ENCODE peak calls at places on chromosome 12, in eight cellular contexts. C, H, Q, K, S, N, F and R are unnamed samples.

GRCh38 chr12:89752331-89752730 is 43.7 kb upstream of the ATP2B1 start:
- DNase-seq in S (no peak), Q (no peak), K (no peak), C (peak; percentile 68), N (no peak), F (no peak), H (no peak), R (no peak)

GRCh38 chr12:47949441-47950341 is 13.7 kb upstream of the TMEM106C start:
- DNase-seq in H (peak; percentile 85), N (peak; percentile 52), C (peak; percentile 49), K (peak; percentile 76), Q (peak; percentile 88), S (peak; percentile 63), F (peak; percentile 86), R (peak; percentile 84)

GRCh38 chr12:121582583-121583333 is 1.9 kb upstream of the KDM2B start:
- DNase-seq in F (no peak), N (no peak), S (no peak), K (peak; percentile 86), Q (peak; percentile 12), H (peak; percentile 79), C (no peak), R (no peak)

GRCh38 chr12:121792607-121793500 is 634 bp downstream of the RHOF start:
- DNase-seq in Q (no peak), K (no peak), F (peak; percentile 67), S (no peak), C (no peak), N (peak; percentile 80), H (peak; percentile 83), R (peak; percentile 89)

GRCh38 chr12:6842075-6842474 is 1.4 kb downstream of the GNB3 start:
- DNase-seq in C (no peak), S (no peak), F (no peak), Q (no peak), N (no peak), K (no peak), H (no peak), R (no peak)

GRCh38 chr12:28189774-28190320 is 409 bp upstream of the CCDC91 start:
- DNase-seq in S (no peak), C (no peak), F (no peak), K (peak; percentile 2), Q (no peak), N (no peak), H (no peak), R (no peak)

GRCh38 chr12:58639323-58639934 is 280.9 kb downstream of the LRIG3 start:
- DNase-seq in K (no peak), S (no peak), Q (peak; percentile 38), C (no peak), F (no peak), N (no peak), H (no peak), R (no peak)

GRCh38 chr12:67237231-67237630 is 31.9 kb upstream of the CAND1 start:
- DNase-seq in F (no peak), S (no peak), C (no peak), N (no peak), H (no peak), Q (no peak), K (no peak), R (no peak)

GRCh38 chr12:48197967-48198618 is 5.0 kb downstream of the OR10AD1 start:
- DNase-seq in Q (peak; percentile 98), H (peak; percentile 85), K (peak; percentile 90), S (peak; percentile 97), F (peak; percentile 98), N (peak; percentile 93), C (no peak), R (peak; percentile 98)

GRCh38 chr12:57842342-57843294 is 3.9 kb downstream of the CTDSP2 start:
- DNase-seq in K (no peak), H (peak; percentile 64), Q (peak; percentile 66), S (no peak), F (no peak), C (peak; percentile 40), N (no peak), R (no peak)

GRCh38 chr12:53299101-53299453 is 418 bp upstream of the MYG1 start:
- DNase-seq in C (no peak), S (no peak), H (no peak), N (peak; percentile 65), K (no peak), Q (peak; percentile 92), F (peak; percentile 58), R (peak; percentile 60)

GRCh38 chr12:128381537-128381936 is 114.6 kb downstream of the TMEM132C start:
- DNase-seq in S (no peak), Q (no peak), C (no peak), H (peak; percentile 51), K (peak; percentile 27), F (no peak), N (no peak), R (no peak)

GRCh38 chr12:42798811-42799438 is 209.4 kb upstream of the PRICKLE1 start:
- DNase-seq in C (no peak), S (no peak), H (no peak), K (no peak), F (no peak), Q (peak; percentile 66), N (no peak), R (no peak)

GRCh38 chr12:98985156-98985555 is 340.1 kb downstream of the APAF1 start:
- DNase-seq in H (no peak), F (no peak), S (no peak), N (no peak), K (no peak), C (no peak), Q (no peak), R (no peak)

GRCh38 chr12:120495723-120496352 is at the start of gene DYNLL1:
- DNase-seq in Q (peak; percentile 98), C (peak; percentile 98), H (peak; percentile 98), S (peak; percentile 95), F (peak; percentile 97), N (peak; percentile 97), K (peak; percentile 99), R (peak; percentile 97)

GRCh38 chr12:3200032-3200617 is 122.9 kb downstream of the TSPAN9 start:
- DNase-seq in S (no peak), Q (peak; percentile 69), C (no peak), N (no peak), K (peak; percentile 86), F (peak; percentile 70), H (peak; percentile 93), R (no peak)

GRCh38 chr12:105257321-105257728 is 21.4 kb upstream of the APPL2 start:
- DNase-seq in Q (peak; percentile 92), H (no peak), N (no peak), C (no peak), S (peak; percentile 22), K (no peak), F (no peak), R (no peak)

GRCh38 chr12:68794653-68795253 is 13.2 kb upstream of the MDM2 start:
- DNase-seq in C (no peak), H (no peak), S (no peak), Q (peak; percentile 82), F (no peak), N (no peak), K (no peak), R (no peak)

GRCh38 chr12:14326699-14327098 is 38.8 kb upstream of the ATF7IP start:
- DNase-seq in K (no peak), N (no peak), C (no peak), F (no peak), S (no peak), H (no peak), Q (peak; percentile 51), R (no peak)

GRCh38 chr12:53480425-53481107 is 18.7 kb downstream of the MAP3K12 start:
- DNase-seq in F (no peak), N (no peak), S (no peak), K (no peak), Q (no peak), H (no peak), C (no peak), R (no peak)

GRCh38 chr12:80763874-80764273 is 47.2 kb downstream of the MYF5 start:
- DNase-seq in N (no peak), S (no peak), Q (peak; percentile 60), H (peak; percentile 61), F (no peak), C (peak; percentile 5), K (peak; percentile 43), R (no peak)

GRCh38 chr12:116454950-116455447 is 104.2 kb upstream of the MAP1LC3B2 start:
- DNase-seq in H (no peak), K (no peak), C (no peak), N (no peak), F (no peak), S (no peak), Q (peak; percentile 98), R (no peak)

GRCh38 chr12:90234455-90234854 is 525.8 kb upstream of the ATP2B1 start:
- DNase-seq in K (no peak), C (no peak), F (no peak), Q (peak; percentile 20), N (no peak), S (no peak), H (no peak), R (no peak)

GRCh38 chr12:23862746-23863145 is 86.7 kb downstream of the SOX5 start:
- DNase-seq in N (no peak), S (no peak), F (no peak), C (no peak), K (no peak), H (no peak), Q (no peak), R (no peak)

GRCh38 chr12:55931780-55932545 is 1.0 kb downstream of the DGKA start:
- DNase-seq in F (peak; percentile 76), Q (peak; percentile 72), K (no peak), H (peak; percentile 80), N (no peak), S (peak; percentile 46), C (peak; percentile 59), R (peak; percentile 92)

GRCh38 chr12:31974673-31975072 is 15.5 kb downstream of the RESF1 start:
- DNase-seq in Q (no peak), K (no peak), C (no peak), H (no peak), S (no peak), F (no peak), N (no peak), R (no peak)
- H3K36me3 ChIP-seq in Q (no peaks in the 10 kb centered on the region), K (peaks cover 83% of the 10 kb centered on the region), C (peaks cover 97% of the 10 kb centered on the region), H (peaks cover 35% of the 10 kb centered on the region), S (peaks cover 90% of the 10 kb centered on the region), F (peaks cover 18% of the 10 kb centered on the region), N (peaks cover 75% of the 10 kb centered on the region), R (peaks cover 98% of the 10 kb centered on the region)

DNA sequence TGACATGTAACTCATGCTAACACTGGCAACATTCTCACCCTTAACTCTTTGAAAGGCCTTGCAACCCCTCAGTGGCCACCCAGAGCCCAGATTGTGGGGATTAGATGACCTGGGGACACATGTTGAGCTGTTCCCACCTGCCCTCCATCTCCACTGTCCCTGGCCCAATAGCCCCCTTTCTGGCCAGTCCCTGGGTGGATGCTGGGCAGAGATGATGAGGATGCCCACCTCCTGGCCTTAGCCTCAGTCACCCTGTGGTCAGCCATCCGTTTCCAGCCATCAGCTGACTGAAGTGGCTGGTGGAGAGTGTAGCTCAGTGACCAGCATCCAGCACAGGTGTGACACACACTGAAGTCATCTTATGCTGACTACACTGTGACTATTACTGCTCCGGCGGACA is 4.7 kb downstream of the ANHX start:
- DNase-seq in N (no peak), H (no peak), K (no peak), S (no peak), F (no peak), C (no peak), Q (no peak), R (no peak)
- H3K9me3 ChIP-seq in N (no peaks in the 10 kb centered on the region), H (no peaks in the 10 kb centered on the region), K (peaks cover 72% of the 10 kb centered on the region), S (no peaks in the 10 kb centered on the region), F (no peaks in the 10 kb centered on the region), C (peaks cover 47% of the 10 kb centered on the region), Q (no peaks in the 10 kb centered on the region), R (peaks cover 89% of the 10 kb centered on the region)

GRCh38 chr12:109500406-109501185 is 23.2 kb downstream of the UBE3B start:
- DNase-seq in K (no peak), S (no peak), Q (no peak), H (no peak), F (no peak), N (no peak), C (no peak), R (no peak)
- H3K36me3 ChIP-seq in K (peaks cover 96% of the 10 kb centered on the region), S (peaks cover 97% of the 10 kb centered on the region), Q (peaks cover 56% of the 10 kb centered on the region), H (peaks cover 82% of the 10 kb centered on the region), F (peaks cover 11% of the 10 kb centered on the region), N (peaks cover 42% of the 10 kb centered on the region), C (peaks cover 74% of the 10 kb centered on the region), R (peaks cover 2% of the 10 kb centered on the region)

GRCh38 chr12:34352098-34352497 is 329.8 kb downstream of the ALG10 start:
- DNase-seq in Q (no peak), N (no peak), F (no peak), S (no peak), K (no peak), H (no peak), C (no peak), R (no peak)
- H3K9me3 ChIP-seq in Q (no peaks in the 10 kb centered on the region), N (no peaks in the 10 kb centered on the region), F (no peaks in the 10 kb centered on the region), S (no peaks in the 10 kb centered on the region), K (peaks cover 72% of the 10 kb centered on the region), H (no peaks in the 10 kb centered on the region), C (peaks cover 65% of the 10 kb centered on the region), R (peaks cover 100% of the 10 kb centered on the region)